ENCODE peak calls at places on chromosomes 13 and 19, in five cellular contexts. I, M, Q, R and H are unnamed samples.

GRCh38 chr19:3098515-3099346 is 4.6 kb downstream of the GNA11 start:
- DNase-seq in Q (no peak), M (no peak), R (no peak), I (no peak), H (no peak)

GRCh38 chr19:5292843-5293606 is 47.6 kb downstream of the PTPRS start:
- DNase-seq in I (no peak), Q (peak; percentile 34), R (peak; percentile 65), M (peak; percentile 82), H (peak; percentile 70)

GRCh38 chr13:114064516-114065140 is 67.8 kb downstream of the RASA3 start:
- DNase-seq in Q (no peak), M (peak; percentile 78), I (no peak), R (no peak), H (no peak)

GRCh38 chr19:2345794-2346663 is 14.0 kb upstream of the TMPRSS9 start:
- DNase-seq in M (no peak), R (no peak), Q (peak; percentile 78), I (peak; percentile 14), H (no peak)

GRCh38 chr13:42110410-42111155 is 62.1 kb downstream of the DGKH start:
- DNase-seq in R (peak; percentile 39), I (peak; percentile 93), Q (peak; percentile 29), M (no peak), H (peak; percentile 1)

GRCh38 chr19:14413765-14414171 is 5.4 kb downstream of the DDX39A start:
- DNase-seq in M (no peak), Q (no peak), I (no peak), R (no peak), H (no peak)

GRCh38 chr13:83281666-83282065 is 600.6 kb downstream of the SLITRK1 start:
- DNase-seq in R (no peak), I (no peak), M (no peak), Q (no peak), H (no peak)

GRCh38 chr13:43171489-43171888 is 148.1 kb downstream of the DNAJC15 start:
- DNase-seq in I (no peak), R (no peak), M (no peak), Q (no peak), H (no peak)

GRCh38 chr13:48994731-48995130 is 19.0 kb downstream of the FNDC3A start:
- DNase-seq in M (no peak), R (no peak), Q (no peak), I (no peak), H (no peak)

GRCh38 chr19:17944301-17944700 is 11.5 kb downstream of the CCDC124 start:
- DNase-seq in I (no peak), Q (no peak), R (no peak), M (peak; percentile 29), H (no peak)

GRCh38 chr13:73385848-73386247 is 327.0 kb downstream of the KLF5 start:
- DNase-seq in M (no peak), Q (no peak), R (no peak), I (no peak), H (no peak)

GRCh38 chr13:106533940-106534843 is 1.3 kb downstream of the EFNB2 start:
- DNase-seq in M (peak; percentile 60), I (peak; percentile 85), Q (peak; percentile 58), R (peak; percentile 24), H (peak; percentile 2)

GRCh38 chr19:41746593-41747227 is 8.6 kb upstream of the CEACAM6 start:
- DNase-seq in Q (peak; percentile 71), M (no peak), R (peak; percentile 57), I (peak; percentile 97), H (no peak)

GRCh38 chr19:15263361-15263985 is 31.2 kb upstream of the EPHX3 start:
- DNase-seq in M (no peak), R (no peak), Q (no peak), I (no peak), H (no peak)

GRCh38 chr13:73521291-73521626 is 462.5 kb downstream of the KLF5 start:
- DNase-seq in Q (no peak), M (no peak), I (peak; percentile 43), R (no peak), H (no peak)

GRCh38 chr19:42596391-42597071 is 1.8 kb upstream of the CEACAM8 start:
- DNase-seq in M (no peak), Q (no peak), R (peak; percentile 73), I (peak; percentile 82), H (peak; percentile 4)

GRCh38 chr13:107422421-107422820 is 792.9 kb downstream of the LIG4 start:
- DNase-seq in R (no peak), M (no peak), I (no peak), Q (no peak), H (no peak)

GRCh38 chr13:33313504-33313903 is 27.9 kb upstream of the STARD13 start:
- DNase-seq in I (no peak), Q (no peak), R (no peak), M (no peak), H (no peak)

GRCh38 chr13:45055902-45056648 is 64.2 kb upstream of the GTF2F2 start:
- DNase-seq in Q (no peak), M (peak; percentile 27), I (peak; percentile 43), R (no peak), H (no peak)

GRCh38 chr13:101626925-101627555 is 174.6 kb downstream of the ITGBL1 start:
- DNase-seq in Q (no peak), R (no peak), I (no peak), M (no peak), H (no peak)